ENCODE peak calls at places on chromosomes 16 and 17, in five cellular contexts. One of them, this sample, is unnamed.

GRCh38 chr17:28416703-28417311 is 10.8 kb upstream of the SLC46A1 start:
- DNase-seq in heart left ventricle: peak
- DNase-seq in right cardiac atrium: no peak
- DNase-seq in mesenchymal stem cell: peak
- DNase-seq in fibroblast of lung: peak
- DNase-seq in this sample: no peak

GRCh38 chr16:80459331-80459777 is 81.4 kb upstream of the DYNLRB2 start:
- DNase-seq in heart left ventricle: peak
- DNase-seq in right cardiac atrium: no peak
- DNase-seq in mesenchymal stem cell: no peak
- DNase-seq in fibroblast of lung: peak
- DNase-seq in this sample: no peak

GRCh38 chr17:17439971-17440843 is 36.6 kb upstream of the MED9 start:
- DNase-seq in heart left ventricle: peak
- DNase-seq in right cardiac atrium: peak
- DNase-seq in mesenchymal stem cell: peak
- DNase-seq in fibroblast of lung: peak
- DNase-seq in this sample: peak

GRCh38 chr16:80317132-80318098 is 223.4 kb upstream of the DYNLRB2 start:
- DNase-seq in heart left ventricle: no peak
- DNase-seq in right cardiac atrium: no peak
- DNase-seq in mesenchymal stem cell: peak
- DNase-seq in fibroblast of lung: no peak
- DNase-seq in this sample: no peak

GRCh38 chr17:14950216-14950615 is 314.9 kb downstream of the PMP22 start:
- DNase-seq in heart left ventricle: no peak
- DNase-seq in right cardiac atrium: no peak
- DNase-seq in mesenchymal stem cell: peak
- DNase-seq in fibroblast of lung: peak
- DNase-seq in this sample: no peak

GRCh38 chr16:7086842-7087616 is 245.6 kb upstream of the RBFOX1 start:
- DNase-seq in heart left ventricle: peak
- DNase-seq in right cardiac atrium: peak
- DNase-seq in mesenchymal stem cell: no peak
- DNase-seq in fibroblast of lung: no peak
- DNase-seq in this sample: peak

GRCh38 chr17:66767164-66767933 is 67.6 kb upstream of the CACNG5 start:
- DNase-seq in heart left ventricle: no peak
- DNase-seq in right cardiac atrium: no peak
- DNase-seq in mesenchymal stem cell: no peak
- DNase-seq in fibroblast of lung: no peak
- DNase-seq in this sample: no peak

GRCh38 chr16:69607674-69608073 is 41.9 kb downstream of the NFAT5 start:
- DNase-seq in heart left ventricle: no peak
- DNase-seq in right cardiac atrium: no peak
- DNase-seq in mesenchymal stem cell: no peak
- DNase-seq in fibroblast of lung: no peak
- DNase-seq in this sample: no peak

GRCh38 chr17:35345926-35346771 is 27.3 kb downstream of the SLFN11 start:
- DNase-seq in heart left ventricle: peak
- DNase-seq in right cardiac atrium: peak
- DNase-seq in mesenchymal stem cell: peak
- DNase-seq in fibroblast of lung: peak
- DNase-seq in this sample: peak

GRCh38 chr17:56309897-56310296 is 156.6 kb downstream of the ANKFN1 start:
- DNase-seq in heart left ventricle: no peak
- DNase-seq in right cardiac atrium: no peak
- DNase-seq in mesenchymal stem cell: no peak
- DNase-seq in fibroblast of lung: peak
- DNase-seq in this sample: no peak
- H3K27ac ChIP-seq in heart left ventricle: no peak
- H3K27ac ChIP-seq in right cardiac atrium: no peak
- H3K27ac ChIP-seq in mesenchymal stem cell: no peak
- H3K27ac ChIP-seq in fibroblast of lung: no peak
- H3K27ac ChIP-seq in this sample: no peak

GRCh38 chr17:43034623-43035293 is 9.7 kb downstream of the RND2 start:
- DNase-seq in heart left ventricle: no peak
- DNase-seq in right cardiac atrium: no peak
- DNase-seq in mesenchymal stem cell: no peak
- DNase-seq in fibroblast of lung: no peak
- DNase-seq in this sample: no peak

GRCh38 chr17:43030137-43030767 is 5.2 kb downstream of the RND2 start:
- DNase-seq in heart left ventricle: no peak
- DNase-seq in right cardiac atrium: no peak
- DNase-seq in mesenchymal stem cell: no peak
- DNase-seq in fibroblast of lung: no peak
- DNase-seq in this sample: no peak

GRCh38 chr17:43039646-43040045 is 14.6 kb downstream of the RND2 start:
- DNase-seq in heart left ventricle: no peak
- DNase-seq in right cardiac atrium: no peak
- DNase-seq in mesenchymal stem cell: no peak
- DNase-seq in fibroblast of lung: no peak
- DNase-seq in this sample: no peak

GRCh38 chr17:43031666-43032065 is 6.6 kb downstream of the RND2 start:
- DNase-seq in heart left ventricle: no peak
- DNase-seq in right cardiac atrium: no peak
- DNase-seq in mesenchymal stem cell: no peak
- DNase-seq in fibroblast of lung: no peak
- DNase-seq in this sample: no peak

DNA sequence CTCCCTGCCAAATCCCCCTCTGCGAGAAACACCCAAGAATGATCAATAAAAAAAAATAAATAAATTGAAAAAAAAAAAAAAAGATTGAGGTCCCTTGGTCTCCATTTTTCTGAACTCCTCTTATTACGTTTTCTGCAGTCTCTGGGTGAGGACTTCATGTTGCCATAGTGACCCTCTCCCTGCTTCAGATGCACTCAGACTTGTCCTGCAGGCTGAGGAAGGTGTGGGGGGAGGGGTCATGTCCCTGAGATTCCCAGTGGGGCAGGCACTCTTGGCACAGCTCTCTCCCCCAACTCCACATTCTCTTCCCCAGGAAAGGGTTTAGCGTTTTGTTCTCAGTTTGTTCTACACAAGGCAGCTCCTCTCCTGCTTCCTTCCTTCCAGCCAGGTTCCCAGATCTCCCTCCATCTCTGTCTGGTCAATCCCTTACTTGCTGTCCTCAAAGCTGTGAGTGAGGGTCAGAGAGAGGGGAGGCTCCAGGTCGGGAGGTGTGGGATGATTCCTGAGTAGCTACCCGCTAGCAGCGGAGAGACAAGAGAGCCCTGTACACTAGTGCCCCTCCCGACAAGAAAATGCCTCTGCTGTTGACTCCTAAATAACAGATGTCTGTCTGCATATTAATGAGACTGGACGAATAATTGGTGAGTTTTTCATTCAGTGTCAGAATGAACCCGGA is 9.1 kb downstream of the RND2 start:
- DNase-seq in heart left ventricle: no peak
- DNase-seq in right cardiac atrium: no peak
- DNase-seq in mesenchymal stem cell: no peak
- DNase-seq in fibroblast of lung: no peak
- DNase-seq in this sample: no peak
- H3K4me3 ChIP-seq in heart left ventricle: no peak
- H3K4me3 ChIP-seq in right cardiac atrium: no peak
- H3K4me3 ChIP-seq in mesenchymal stem cell: no peak
- H3K4me3 ChIP-seq in fibroblast of lung: no peak
- H3K4me3 ChIP-seq in this sample: no peak

DNA sequence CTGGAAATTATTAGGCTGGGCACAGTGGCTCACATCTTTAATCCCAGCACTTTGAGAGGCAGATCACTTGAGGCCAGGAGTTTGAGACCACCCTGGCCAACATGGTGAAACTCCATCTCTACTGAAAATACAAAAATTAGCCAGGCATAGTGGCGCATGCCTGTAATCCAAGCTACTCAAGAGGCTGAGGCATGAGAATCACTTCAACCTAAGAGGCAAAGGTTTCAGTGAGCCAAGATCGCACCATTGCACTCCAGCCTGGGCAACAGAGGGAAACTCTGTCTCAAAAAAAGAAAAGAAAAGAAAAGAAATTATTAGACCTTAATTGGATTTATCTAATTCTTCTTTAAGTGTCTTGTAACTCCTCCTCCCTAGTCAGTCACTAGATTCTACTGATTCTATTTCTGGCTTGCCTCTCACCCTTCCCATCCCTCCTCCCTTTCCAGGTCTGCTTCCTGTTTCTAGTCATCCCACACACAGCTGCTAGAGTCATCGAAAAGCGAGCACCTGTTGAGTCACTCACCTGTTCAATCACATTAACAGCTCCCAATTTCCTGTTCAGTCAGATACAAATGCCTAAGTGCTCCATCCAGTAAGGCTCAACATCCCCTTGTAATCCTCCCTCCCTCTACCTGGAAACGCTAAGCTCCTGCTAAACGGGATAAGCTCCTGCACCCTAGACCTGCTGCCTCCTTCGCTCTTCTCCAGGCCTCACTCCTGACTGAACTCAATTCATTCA is 34.6 kb downstream of the ERN1 start:
- DNase-seq in heart left ventricle: no peak
- DNase-seq in right cardiac atrium: no peak
- DNase-seq in mesenchymal stem cell: no peak
- DNase-seq in fibroblast of lung: no peak
- DNase-seq in this sample: no peak
- H3K27ac ChIP-seq in heart left ventricle: no peak
- H3K27ac ChIP-seq in right cardiac atrium: no peak
- H3K27ac ChIP-seq in mesenchymal stem cell: no peak
- H3K27ac ChIP-seq in fibroblast of lung: no peak
- H3K27ac ChIP-seq in this sample: no peak

DNA sequence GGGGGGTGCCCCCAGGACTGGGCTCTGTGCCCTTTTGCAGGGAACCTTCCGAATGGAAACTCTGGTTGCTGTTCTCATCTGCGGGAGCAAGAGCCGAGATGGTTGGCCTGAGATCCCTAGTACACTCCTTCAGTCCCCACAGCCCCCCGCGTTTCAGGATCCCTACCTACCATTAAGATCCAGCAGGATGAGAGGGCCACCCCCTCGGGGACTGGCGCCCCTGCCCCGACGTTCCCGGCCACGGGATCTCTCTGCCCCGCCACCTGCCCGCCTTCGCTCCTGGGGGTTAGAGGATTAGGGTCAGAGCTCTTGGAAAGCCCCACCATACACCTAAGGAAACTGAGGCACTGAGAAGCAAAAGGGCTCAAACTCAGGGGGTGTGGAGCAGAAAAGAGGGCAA is 1.2 kb downstream of the BCL7C start:
- DNase-seq in heart left ventricle: no peak
- DNase-seq in right cardiac atrium: peak
- DNase-seq in mesenchymal stem cell: no peak
- DNase-seq in fibroblast of lung: no peak
- DNase-seq in this sample: no peak
- H3K4me3 ChIP-seq in heart left ventricle: peak
- H3K4me3 ChIP-seq in right cardiac atrium: no peak
- H3K4me3 ChIP-seq in mesenchymal stem cell: no peak
- H3K4me3 ChIP-seq in fibroblast of lung: peak
- H3K4me3 ChIP-seq in this sample: no peak

GRCh38 chr16:2490190-2491105 is 15.5 kb downstream of the TBC1D24 start:
- DNase-seq in heart left ventricle: no peak
- DNase-seq in right cardiac atrium: peak
- DNase-seq in mesenchymal stem cell: no peak
- DNase-seq in fibroblast of lung: no peak
- DNase-seq in this sample: no peak

GRCh38 chr16:2494616-2495015 is 19.1 kb upstream of the ATP6V0C start:
- DNase-seq in heart left ventricle: no peak
- DNase-seq in right cardiac atrium: no peak
- DNase-seq in mesenchymal stem cell: no peak
- DNase-seq in fibroblast of lung: no peak
- DNase-seq in this sample: no peak

GRCh38 chr16:2489581-2489980 is 14.7 kb downstream of the TBC1D24 start:
- DNase-seq in heart left ventricle: no peak
- DNase-seq in right cardiac atrium: peak
- DNase-seq in mesenchymal stem cell: no peak
- DNase-seq in fibroblast of lung: no peak
- DNase-seq in this sample: no peak

GRCh38 chr16:2493608-2494007 is 18.7 kb downstream of the TBC1D24 start:
- DNase-seq in heart left ventricle: no peak
- DNase-seq in right cardiac atrium: peak
- DNase-seq in mesenchymal stem cell: no peak
- DNase-seq in fibroblast of lung: no peak
- DNase-seq in this sample: no peak

DNA sequence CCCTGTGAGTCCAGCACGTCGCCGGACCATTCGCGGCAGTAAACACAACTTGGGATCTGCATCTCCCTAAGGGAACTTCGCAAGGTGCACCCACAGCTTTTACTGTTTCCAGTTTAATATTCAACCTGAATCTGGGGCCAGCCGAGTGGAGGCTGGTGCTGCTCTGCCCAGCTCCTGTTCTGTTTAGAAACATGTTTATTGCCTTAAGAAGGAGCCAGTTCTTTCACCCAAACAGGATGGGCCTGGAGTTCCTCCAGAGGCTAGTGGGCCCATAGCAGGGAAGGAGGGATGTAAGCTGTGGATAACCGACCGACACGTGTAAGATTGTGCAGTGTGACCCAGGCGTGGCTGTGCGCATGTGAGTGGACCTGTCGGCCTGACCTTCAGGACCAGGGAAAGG is 17.4 kb downstream of the TBC1D24 start:
- DNase-seq in heart left ventricle: no peak
- DNase-seq in right cardiac atrium: peak
- DNase-seq in mesenchymal stem cell: no peak
- DNase-seq in fibroblast of lung: no peak
- DNase-seq in this sample: no peak
- H3K27ac ChIP-seq in heart left ventricle: no peak
- H3K27ac ChIP-seq in right cardiac atrium: no peak
- H3K27ac ChIP-seq in mesenchymal stem cell: no peak
- H3K27ac ChIP-seq in fibroblast of lung: no peak
- H3K27ac ChIP-seq in this sample: no peak

This sample was measured in iPS DF 6.9.